ENCODE peak calls at places on chromosomes 5 and 9, in six cellular contexts. V is neural progenitor cell, Z is HCT116, A is SK-N-SH, K is MM.1S, L is PC-3. Y is an unnamed sample.

GRCh38 chr5:460413-460700 is 17.4 kb downstream of the EXOC3 start:
- DNase-seq in Z (no peak), V (no peak), K (no peak), L (no peak), A (no peak), Y (no peak)

GRCh38 chr5:34982823-34983222 is 53.5 kb downstream of the DNAJC21 start:
- DNase-seq in V (no peak), K (no peak), L (no peak), Z (no peak), A (no peak), Y (no peak)

GRCh38 chr5:172823840-172824362 is 10.2 kb upstream of the ERGIC1 start:
- DNase-seq in Z (no peak), K (no peak), L (no peak), V (no peak), A (no peak), Y (no peak)

GRCh38 chr5:68418680-68419079 is 203.1 kb downstream of the PIK3R1 start:
- DNase-seq in A (no peak), L (no peak), Z (no peak), V (no peak), K (no peak), Y (no peak)

GRCh38 chr5:171336486-171337206 is 27.6 kb downstream of the TLX3 start:
- DNase-seq in L (peak; percentile 74), A (no peak), K (peak; percentile 55), V (peak; percentile 73), Z (peak; percentile 42), Y (peak; percentile 84)

GRCh38 chr9:126612813-126613641 is 701 bp upstream of the LMX1B start:
- DNase-seq in Z (no peak), K (no peak), A (peak; percentile 55), V (peak; percentile 72), L (no peak), Y (peak; percentile 31)

GRCh38 chr9:88998506-88998905 is 7.2 kb downstream of the S1PR3 start:
- DNase-seq in K (no peak), V (no peak), A (no peak), Z (no peak), L (peak; percentile 45), Y (peak; percentile 31)

GRCh38 chr5:143600396-143601075 is 197.1 kb upstream of the NR3C1 start:
- DNase-seq in A (no peak), V (no peak), K (no peak), L (no peak), Z (no peak), Y (peak; percentile 65)

GRCh38 chr5:161064800-161065199 is 212.8 kb upstream of the ATP10B start:
- DNase-seq in L (no peak), K (no peak), V (no peak), A (no peak), Z (no peak), Y (no peak)

GRCh38 chr9:4615251-4615650 is 46.8 kb upstream of the PLPP6 start:
- DNase-seq in K (no peak), V (no peak), L (peak; percentile 4), Z (no peak), A (no peak), Y (peak; percentile 94)

GRCh38 chr5:150022163-150022540 is 21.6 kb downstream of the HMGXB3 start:
- DNase-seq in K (peak; percentile 41), Z (peak; percentile 83), V (no peak), A (no peak), L (peak; percentile 90), Y (peak; percentile 95)

GRCh38 chr5:6826756-6827155 is 113.5 kb downstream of the TENT4A start:
- DNase-seq in A (no peak), V (no peak), Z (no peak), K (no peak), L (no peak), Y (no peak)

GRCh38 chr5:150571836-150572235 is 63.9 kb downstream of the NDST1 start:
- DNase-seq in K (no peak), L (no peak), Z (no peak), A (no peak), V (no peak), Y (no peak)

GRCh38 chr9:25600501-25600900 is 77.7 kb downstream of the TUSC1 start:
- DNase-seq in L (no peak), A (no peak), V (no peak), K (no peak), Z (no peak), Y (no peak)

GRCh38 chr5:57175586-57175985 is 1.7 kb downstream of the GPBP1 start:
- DNase-seq in A (peak; percentile 15), L (no peak), K (peak; percentile 82), V (peak; percentile 13), Z (no peak), Y (peak; percentile 29)

GRCh38 chr5:11931638-11932037 is 27.4 kb upstream of the CTNND2 start:
- DNase-seq in Z (no peak), K (no peak), V (no peak), L (no peak), A (no peak), Y (no peak)

GRCh38 chr5:150779397-150780179 is 1.0 kb downstream of the SMIM3 start:
- DNase-seq in L (no peak), Z (no peak), A (no peak), K (no peak), V (no peak), Y (peak; percentile 53)

GRCh38 chr9:34654317-34655083 is 2.5 kb downstream of the IL11RA start:
- DNase-seq in V (no peak), A (peak; percentile 92), K (no peak), L (no peak), Z (no peak), Y (peak; percentile 79)

GRCh38 chr9:108997112-108997511 is 16.2 kb downstream of the CTNNAL1 start:
- DNase-seq in L (no peak), Z (no peak), K (no peak), V (no peak), A (no peak), Y (no peak)
- TF ChIP-seq EZH2phosphoT487 in L (no peak), Z (no peak), K (no peak), V (no peak), A (no peak), Y (no peak)

DNA sequence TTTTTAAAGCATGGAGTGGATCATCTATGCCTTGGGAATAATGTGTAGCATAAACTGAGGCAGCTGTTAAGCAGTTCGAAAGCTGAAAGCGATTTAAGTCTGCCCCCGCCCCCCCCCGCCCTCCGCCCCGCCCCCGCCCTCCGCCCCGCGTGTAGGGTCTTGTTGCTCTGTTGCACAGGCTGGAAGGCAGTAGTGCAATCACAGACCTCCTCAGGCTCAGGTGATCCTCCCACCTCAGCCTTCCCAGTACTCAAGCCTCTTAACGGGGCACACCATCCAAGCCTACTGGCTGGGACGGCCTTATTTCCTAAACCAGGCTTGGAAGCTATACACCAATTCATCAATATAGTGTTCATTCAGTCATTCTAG is 942 bp downstream of the ANKDD1B start:
- DNase-seq in L (no peak), K (no peak), A (no peak), V (peak; percentile 11), Z (no peak), Y (no peak)
- H3K9ac ChIP-seq in L (no peak overlapping the region), K (no peak overlapping the region), A (no peak overlapping the region), V (no peak overlapping the region), Z (no peak overlapping the region), Y (no peak overlapping the region)

GRCh38 chr5:168288349-168289245 is 2.8 kb upstream of the WWC1 start:
- DNase-seq in K (no peak), V (peak; percentile 35), L (peak; percentile 91), Z (peak; percentile 76), A (no peak), Y (no peak)
- TF ChIP-seq EZH2phosphoT487 in K (no peak), V (no peak), L (no peak), Z (no peak), A (no peak), Y (no peak)

DNA sequence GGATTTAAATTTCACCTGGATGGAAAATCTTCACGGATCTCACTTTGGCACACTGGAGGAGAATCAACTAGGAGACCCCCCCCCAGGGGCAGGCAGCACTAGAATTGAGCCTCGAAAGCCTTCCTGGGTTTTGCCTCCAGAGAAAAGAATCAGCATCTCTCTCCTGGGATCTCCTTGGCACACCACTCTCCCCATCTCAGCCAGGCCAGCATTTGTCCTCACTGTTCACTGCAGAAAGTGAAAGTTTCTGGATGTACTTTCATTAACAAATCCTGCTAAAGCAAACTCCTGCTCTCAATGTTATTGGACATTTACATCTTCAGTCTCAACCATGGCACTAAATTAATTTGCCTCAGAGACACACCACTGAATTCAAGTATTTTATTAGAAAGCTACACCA is 312.2 kb downstream of the SLIT3 start:
- DNase-seq in A (no peak), Z (no peak), L (no peak), K (no peak), V (no peak), Y (no peak)
- H3K9ac ChIP-seq in A (no peak overlapping the region), Z (no peak overlapping the region), L (no peak overlapping the region), K (no peak overlapping the region), V (no peak overlapping the region), Y (no peak overlapping the region)

GRCh38 chr5:138967806-138968448 is 92.8 kb upstream of the LRRTM2 start:
- DNase-seq in Z (peak; percentile 18), V (no peak), K (no peak), L (no peak), A (no peak), Y (peak; percentile 57)
- TF ChIP-seq EZH2phosphoT487 in Z (no peak), V (no peak), K (no peak), L (no peak), A (no peak), Y (no peak)

DNA sequence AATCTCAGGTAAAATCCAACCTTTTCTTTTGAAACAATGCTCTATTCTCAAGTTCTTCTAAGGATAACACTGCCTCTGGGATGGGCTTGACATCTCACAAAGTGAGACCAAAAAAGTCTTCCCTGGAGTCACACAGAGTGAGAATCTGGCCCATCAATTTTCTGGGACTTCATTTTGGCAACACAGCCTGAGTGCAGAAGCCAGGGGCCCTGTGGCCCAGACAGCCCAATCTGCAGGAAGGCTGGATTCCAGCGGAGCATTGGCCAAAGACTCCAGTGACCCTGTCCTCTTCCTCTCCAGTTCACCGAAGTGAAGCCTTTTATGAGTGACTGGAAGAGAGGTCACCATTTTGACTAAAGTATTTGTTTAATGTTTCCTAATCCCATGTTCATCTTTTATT is 105.1 kb downstream of the PLK2 start:
- DNase-seq in Z (no peak), V (no peak), A (no peak), L (no peak), K (no peak), Y (no peak)
- H3K9ac ChIP-seq in Z (no peak overlapping the region), V (no peak overlapping the region), A (no peak overlapping the region), L (no peak overlapping the region), K (no peak overlapping the region), Y (no peak overlapping the region)

GRCh38 chr9:110152704-110153374 is 55.1 kb downstream of the C9orf152 start:
- DNase-seq in A (peak; percentile 62), V (peak; percentile 77), K (peak; percentile 56), L (peak; percentile 65), Z (peak; percentile 27), Y (peak; percentile 66)
- TF ChIP-seq EZH2phosphoT487 in A (no peak), V (no peak), K (no peak), L (no peak), Z (no peak), Y (no peak)

GRCh38 chr5:141857226-141857625 is 21.0 kb downstream of the PCDH1 start:
- DNase-seq in V (no peak), L (no peak), A (no peak), K (no peak), Z (no peak), Y (no peak)
- H3K9ac ChIP-seq in V (no peak overlapping the region), L (no peak overlapping the region), A (no peak overlapping the region), K (no peak overlapping the region), Z (no peak overlapping the region), Y (no peak overlapping the region)

GRCh38 chr9:6816581-6816980 is 58.8 kb downstream of the KDM4C start:
- DNase-seq in K (no peak), A (no peak), Z (no peak), V (no peak), L (no peak), Y (no peak)
- TF ChIP-seq EZH2phosphoT487 in K (no peak), A (no peak), Z (no peak), V (no peak), L (no peak), Y (no peak)